ENCODE peak calls at places on chromosomes 12 and 14, in eight cellular contexts. One of them, this sample, is unnamed.

GRCh38 chr12:123853401-123854070 is 91.4 kb downstream of the DNAH10 start:
- DNase-seq in endothelial cell of umbilical vein: no peak
- DNase-seq in CD8-positive, alpha-beta memory T cell: no peak
- DNase-seq in HepG2: no peak
- DNase-seq in right lobe of liver: no peak
- DNase-seq in testis: no peak
- DNase-seq in Panc1: no peak
- DNase-seq in aorta: no peak
- DNase-seq in this sample: no peak

GRCh38 chr14:105841022-105842009 is 314.9 kb downstream of the TMEM121 start:
- DNase-seq in CD8-positive, alpha-beta memory T cell: no peak
- DNase-seq in endothelial cell of umbilical vein: no peak
- DNase-seq in aorta: no peak
- DNase-seq in HepG2: no peak
- DNase-seq in Panc1: no peak
- DNase-seq in right lobe of liver: no peak
- DNase-seq in testis: no peak
- DNase-seq in this sample: no peak

GRCh38 chr12:7113389-7113871 is 4.4 kb upstream of the C1RL start:
- DNase-seq in right lobe of liver: no peak
- DNase-seq in CD8-positive, alpha-beta memory T cell: peak; percentile 27
- DNase-seq in aorta: peak; percentile 38
- DNase-seq in HepG2: no peak
- DNase-seq in Panc1: no peak
- DNase-seq in endothelial cell of umbilical vein: peak; percentile 43
- DNase-seq in testis: no peak
- DNase-seq in this sample: no peak

GRCh38 chr12:114480309-114481199 is 74.6 kb upstream of the TBX5 start:
- DNase-seq in testis: no peak
- DNase-seq in CD8-positive, alpha-beta memory T cell: no peak
- DNase-seq in Panc1: no peak
- DNase-seq in right lobe of liver: peak; percentile 31
- DNase-seq in aorta: no peak
- DNase-seq in endothelial cell of umbilical vein: no peak
- DNase-seq in HepG2: no peak
- DNase-seq in this sample: no peak

GRCh38 chr12:116765271-116765670 is 27.2 kb downstream of the RNFT2 start:
- DNase-seq in aorta: no peak
- DNase-seq in CD8-positive, alpha-beta memory T cell: no peak
- DNase-seq in testis: no peak
- DNase-seq in HepG2: no peak
- DNase-seq in right lobe of liver: no peak
- DNase-seq in Panc1: no peak
- DNase-seq in endothelial cell of umbilical vein: no peak
- DNase-seq in this sample: no peak

GRCh38 chr14:100293497-100294212 is 12.6 kb downstream of the SLC25A29 start:
- DNase-seq in CD8-positive, alpha-beta memory T cell: no peak
- DNase-seq in Panc1: no peak
- DNase-seq in endothelial cell of umbilical vein: no peak
- DNase-seq in right lobe of liver: no peak
- DNase-seq in testis: no peak
- DNase-seq in aorta: peak; percentile 24
- DNase-seq in HepG2: no peak
- DNase-seq in this sample: no peak

GRCh38 chr14:67964391-67964812 is 144.8 kb downstream of the RAD51B start:
- DNase-seq in HepG2: no peak
- DNase-seq in testis: no peak
- DNase-seq in endothelial cell of umbilical vein: no peak
- DNase-seq in CD8-positive, alpha-beta memory T cell: no peak
- DNase-seq in aorta: no peak
- DNase-seq in Panc1: no peak
- DNase-seq in right lobe of liver: no peak
- DNase-seq in this sample: no peak

GRCh38 chr12:110108309-110109036 is 15.7 kb upstream of the IFT81 start:
- DNase-seq in endothelial cell of umbilical vein: no peak
- DNase-seq in testis: no peak
- DNase-seq in CD8-positive, alpha-beta memory T cell: no peak
- DNase-seq in HepG2: no peak
- DNase-seq in aorta: no peak
- DNase-seq in right lobe of liver: peak; percentile 68
- DNase-seq in Panc1: no peak
- DNase-seq in this sample: no peak

GRCh38 chr14:96739511-96739910 is 57.7 kb upstream of the VRK1 start:
- DNase-seq in Panc1: no peak
- DNase-seq in aorta: no peak
- DNase-seq in CD8-positive, alpha-beta memory T cell: no peak
- DNase-seq in testis: no peak
- DNase-seq in endothelial cell of umbilical vein: no peak
- DNase-seq in right lobe of liver: no peak
- DNase-seq in HepG2: no peak
- DNase-seq in this sample: no peak

GRCh38 chr14:84871734-84872133 is 658.2 kb upstream of the FLRT2 start:
- DNase-seq in aorta: no peak
- DNase-seq in testis: no peak
- DNase-seq in CD8-positive, alpha-beta memory T cell: no peak
- DNase-seq in right lobe of liver: no peak
- DNase-seq in endothelial cell of umbilical vein: no peak
- DNase-seq in Panc1: no peak
- DNase-seq in HepG2: no peak
- DNase-seq in this sample: no peak

GRCh38 chr14:22140623-22141022 is 448.4 kb downstream of the DAD1 start:
- DNase-seq in CD8-positive, alpha-beta memory T cell: no peak
- DNase-seq in testis: no peak
- DNase-seq in right lobe of liver: no peak
- DNase-seq in HepG2: no peak
- DNase-seq in endothelial cell of umbilical vein: no peak
- DNase-seq in Panc1: no peak
- DNase-seq in aorta: no peak
- DNase-seq in this sample: no peak

GRCh38 chr14:64763801-64764511 is 59.7 kb downstream of the PLEKHG3 start:
- DNase-seq in CD8-positive, alpha-beta memory T cell: no peak
- DNase-seq in right lobe of liver: no peak
- DNase-seq in aorta: no peak
- DNase-seq in testis: peak; percentile 49
- DNase-seq in Panc1: no peak
- DNase-seq in HepG2: no peak
- DNase-seq in endothelial cell of umbilical vein: peak; percentile 44
- DNase-seq in this sample: no peak

GRCh38 chr12:95326450-95326849 is 108.8 kb downstream of the VEZT start:
- DNase-seq in testis: no peak
- DNase-seq in CD8-positive, alpha-beta memory T cell: no peak
- DNase-seq in aorta: no peak
- DNase-seq in HepG2: peak; percentile 28
- DNase-seq in Panc1: no peak
- DNase-seq in right lobe of liver: no peak
- DNase-seq in endothelial cell of umbilical vein: no peak
- DNase-seq in this sample: no peak

GRCh38 chr14:21913759-21914158 is 240.1 kb upstream of the OR4E1 start:
- DNase-seq in right lobe of liver: peak; percentile 61
- DNase-seq in aorta: peak; percentile 50
- DNase-seq in endothelial cell of umbilical vein: peak; percentile 87
- DNase-seq in Panc1: no peak
- DNase-seq in testis: peak; percentile 85
- DNase-seq in HepG2: peak; percentile 90
- DNase-seq in CD8-positive, alpha-beta memory T cell: peak; percentile 58
- DNase-seq in this sample: peak; percentile 3

GRCh38 chr14:61838661-61839060 is 76.4 kb downstream of the SNAPC1 start:
- DNase-seq in CD8-positive, alpha-beta memory T cell: no peak
- DNase-seq in Panc1: no peak
- DNase-seq in endothelial cell of umbilical vein: peak; percentile 81
- DNase-seq in aorta: no peak
- DNase-seq in right lobe of liver: no peak
- DNase-seq in HepG2: no peak
- DNase-seq in testis: no peak
- DNase-seq in this sample: no peak

GRCh38 chr14:105303949-105304348 is 3.1 kb upstream of the BRF1 start:
- DNase-seq in HepG2: no peak
- DNase-seq in endothelial cell of umbilical vein: no peak
- DNase-seq in Panc1: no peak
- DNase-seq in right lobe of liver: no peak
- DNase-seq in testis: no peak
- DNase-seq in aorta: no peak
- DNase-seq in CD8-positive, alpha-beta memory T cell: no peak
- DNase-seq in this sample: no peak

GRCh38 chr14:87161502-87161901 is 831.5 kb downstream of the GALC start:
- DNase-seq in HepG2: no peak
- DNase-seq in aorta: no peak
- DNase-seq in CD8-positive, alpha-beta memory T cell: no peak
- DNase-seq in testis: no peak
- DNase-seq in endothelial cell of umbilical vein: no peak
- DNase-seq in right lobe of liver: no peak
- DNase-seq in Panc1: no peak
- DNase-seq in this sample: no peak

GRCh38 chr12:85155791-85156190 is 119.6 kb downstream of the LRRIQ1 start:
- DNase-seq in CD8-positive, alpha-beta memory T cell: no peak
- DNase-seq in aorta: no peak
- DNase-seq in Panc1: no peak
- DNase-seq in endothelial cell of umbilical vein: peak; percentile 67
- DNase-seq in HepG2: peak; percentile 4
- DNase-seq in right lobe of liver: no peak
- DNase-seq in testis: no peak
- DNase-seq in this sample: peak; percentile 1

GRCh38 chr14:91835197-91835919 is 32.0 kb downstream of the TC2N start:
- DNase-seq in endothelial cell of umbilical vein: no peak
- DNase-seq in CD8-positive, alpha-beta memory T cell: peak; percentile 12
- DNase-seq in testis: no peak
- DNase-seq in Panc1: no peak
- DNase-seq in HepG2: no peak
- DNase-seq in right lobe of liver: no peak
- DNase-seq in aorta: no peak
- DNase-seq in this sample: no peak

GRCh38 chr12:78671295-78671694 is 193.3 kb upstream of the SYT1 start:
- DNase-seq in HepG2: no peak
- DNase-seq in Panc1: no peak
- DNase-seq in CD8-positive, alpha-beta memory T cell: no peak
- DNase-seq in endothelial cell of umbilical vein: peak; percentile 24
- DNase-seq in testis: no peak
- DNase-seq in aorta: no peak
- DNase-seq in right lobe of liver: no peak
- DNase-seq in this sample: no peak

DNA sequence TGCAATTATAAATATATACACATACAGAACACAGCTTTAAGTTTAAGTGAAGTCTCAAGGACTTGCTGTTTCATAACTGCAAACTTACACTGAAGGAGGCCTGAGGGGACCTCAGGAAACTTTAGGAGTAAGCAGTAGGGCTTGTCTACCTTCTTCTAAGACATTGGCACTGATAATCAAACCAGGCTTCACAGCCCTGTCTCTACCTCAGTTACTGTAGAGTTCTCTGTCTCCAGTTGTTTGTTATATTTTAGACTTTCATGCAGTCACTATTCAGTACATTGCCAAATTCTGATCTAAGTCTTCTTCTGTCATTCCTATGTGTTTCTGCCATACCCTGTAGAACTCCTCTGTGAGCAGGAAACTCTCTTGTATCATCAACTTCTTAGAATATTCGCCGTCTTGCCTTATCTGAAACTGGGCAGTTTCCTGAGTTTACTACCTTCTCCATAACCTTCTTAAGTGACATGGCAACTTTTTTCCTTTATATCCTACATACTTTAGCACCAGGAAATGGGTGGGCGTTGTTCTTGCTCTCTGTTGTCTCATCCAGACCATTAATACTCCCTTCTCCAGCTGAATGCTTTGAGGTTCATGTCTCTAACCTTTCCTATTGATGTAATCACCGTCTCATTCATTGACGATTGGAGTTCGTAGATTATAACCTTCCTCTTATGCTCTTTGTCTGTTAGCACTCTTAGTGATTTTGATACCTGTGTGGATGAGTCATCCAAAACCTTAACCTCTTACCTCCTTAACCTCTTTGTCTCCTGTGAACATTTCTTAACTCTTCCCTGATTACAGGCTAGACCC is 11.4 kb downstream of the APAF1 start:
- DNase-seq in CD8-positive, alpha-beta memory T cell: no peak
- DNase-seq in HepG2: no peak
- DNase-seq in Panc1: no peak
- DNase-seq in aorta: no peak
- DNase-seq in right lobe of liver: no peak
- DNase-seq in endothelial cell of umbilical vein: peak; percentile 26
- DNase-seq in testis: no peak
- DNase-seq in this sample: no peak
- H3K4me3 ChIP-seq in CD8-positive, alpha-beta memory T cell: no peak overlapping the region
- H3K4me3 ChIP-seq in HepG2: no peak overlapping the region
- H3K4me3 ChIP-seq in Panc1: no peak overlapping the region
- H3K4me3 ChIP-seq in aorta: no peak overlapping the region
- H3K4me3 ChIP-seq in right lobe of liver: no peak overlapping the region
- H3K4me3 ChIP-seq in endothelial cell of umbilical vein: no peak overlapping the region
- H3K4me3 ChIP-seq in testis: no peak overlapping the region
- H3K4me3 ChIP-seq in this sample: no peak overlapping the region

GRCh38 chr12:53536962-53537361 is 29.7 kb upstream of the NPFF start:
- DNase-seq in HepG2: no peak
- DNase-seq in Panc1: no peak
- DNase-seq in CD8-positive, alpha-beta memory T cell: no peak
- DNase-seq in right lobe of liver: no peak
- DNase-seq in endothelial cell of umbilical vein: no peak
- DNase-seq in testis: no peak
- DNase-seq in aorta: no peak
- DNase-seq in this sample: no peak
- H3K36me3 ChIP-seq in HepG2: peaks cover 16% of the 10 kb centered on the region
- H3K36me3 ChIP-seq in Panc1: peaks cover 24% of the 10 kb centered on the region
- H3K36me3 ChIP-seq in CD8-positive, alpha-beta memory T cell: peaks cover 28% of the 10 kb centered on the region
- H3K36me3 ChIP-seq in right lobe of liver: peaks cover 67% of the 10 kb centered on the region
- H3K36me3 ChIP-seq in endothelial cell of umbilical vein: peaks cover 39% of the 10 kb centered on the region
- H3K36me3 ChIP-seq in testis: no peaks in the 10 kb centered on the region
- H3K36me3 ChIP-seq in aorta: peaks cover 4% of the 10 kb centered on the region
- H3K36me3 ChIP-seq in this sample: peaks cover 7% of the 10 kb centered on the region

DNA sequence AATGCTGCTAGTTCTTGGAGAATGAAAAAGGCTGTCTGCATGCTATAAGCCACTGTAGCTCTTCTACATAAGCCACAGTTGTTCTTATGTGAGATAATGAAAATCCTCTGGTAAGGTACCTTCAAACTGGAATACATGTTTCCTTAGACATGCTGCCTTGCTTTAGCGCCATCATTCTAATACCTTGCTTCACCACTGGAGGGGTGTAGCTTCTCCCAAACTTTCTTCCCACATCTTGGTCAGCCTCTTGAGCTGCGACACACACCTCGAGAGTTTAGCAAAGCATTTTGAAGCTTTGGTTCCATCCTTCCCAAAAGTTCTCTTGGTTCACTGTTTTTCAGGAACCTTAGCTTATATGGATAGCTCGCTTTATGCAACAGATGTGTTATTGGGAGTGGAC is 69.5 kb downstream of the NKX2-1 start:
- DNase-seq in right lobe of liver: no peak
- DNase-seq in CD8-positive, alpha-beta memory T cell: no peak
- DNase-seq in endothelial cell of umbilical vein: no peak
- DNase-seq in aorta: no peak
- DNase-seq in Panc1: no peak
- DNase-seq in HepG2: no peak
- DNase-seq in testis: no peak
- DNase-seq in this sample: no peak
- H3K4me3 ChIP-seq in right lobe of liver: no peak overlapping the region
- H3K4me3 ChIP-seq in CD8-positive, alpha-beta memory T cell: no peak overlapping the region
- H3K4me3 ChIP-seq in endothelial cell of umbilical vein: no peak overlapping the region
- H3K4me3 ChIP-seq in aorta: no peak overlapping the region
- H3K4me3 ChIP-seq in Panc1: no peak overlapping the region
- H3K4me3 ChIP-seq in HepG2: no peak overlapping the region
- H3K4me3 ChIP-seq in testis: no peak overlapping the region
- H3K4me3 ChIP-seq in this sample: no peak overlapping the region

DNA sequence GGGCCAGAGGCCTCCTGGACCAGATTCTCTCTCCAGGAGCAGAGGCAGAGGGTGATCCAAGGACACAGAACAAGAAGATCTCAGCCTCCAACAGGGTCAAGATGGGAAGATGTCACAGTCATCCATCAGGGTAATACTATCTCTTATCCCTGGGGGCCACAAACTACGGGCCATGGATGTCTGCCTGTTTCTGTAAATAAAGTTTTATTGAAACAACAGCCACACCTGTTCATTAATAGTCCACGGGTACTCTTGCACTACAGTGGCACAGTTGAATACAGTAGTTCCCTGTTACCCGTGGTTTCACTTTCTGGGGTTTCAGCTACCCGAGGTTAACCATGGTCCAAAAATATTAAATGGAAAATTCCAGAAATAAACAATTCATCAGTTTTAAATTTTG is 65.9 kb downstream of the BCL11B start:
- DNase-seq in Panc1: no peak
- DNase-seq in HepG2: no peak
- DNase-seq in CD8-positive, alpha-beta memory T cell: no peak
- DNase-seq in right lobe of liver: no peak
- DNase-seq in endothelial cell of umbilical vein: no peak
- DNase-seq in aorta: no peak
- DNase-seq in testis: no peak
- DNase-seq in this sample: no peak
- H3K36me3 ChIP-seq in Panc1: no peaks in the 10 kb centered on the region
- H3K36me3 ChIP-seq in HepG2: no peaks in the 10 kb centered on the region
- H3K36me3 ChIP-seq in CD8-positive, alpha-beta memory T cell: peaks cover 27% of the 10 kb centered on the region
- H3K36me3 ChIP-seq in right lobe of liver: no peaks in the 10 kb centered on the region
- H3K36me3 ChIP-seq in endothelial cell of umbilical vein: no peaks in the 10 kb centered on the region
- H3K36me3 ChIP-seq in aorta: no peaks in the 10 kb centered on the region
- H3K36me3 ChIP-seq in testis: no peaks in the 10 kb centered on the region
- H3K36me3 ChIP-seq in this sample: no peaks in the 10 kb centered on the region

This sample was measured in GM06990.